ENCODE peak calls at places on chromosomes 5 and 9, in seven cellular contexts. J is A549, Y is IMR-90, B is SK-N-SH, A is H1, O is HepG2, Z is GM12878. K is an unnamed sample.

GRCh38 chr9:106479679-106480078 is 383.3 kb upstream of the ZNF462 start:
- DNase-seq in A (no peak), Y (no peak), Z (no peak), J (no peak), O (no peak), B (no peak), K (no peak)

GRCh38 chr5:148343049-148343413 is 7.7 kb downstream of the SPINK9 start:
- DNase-seq in A (no peak), Z (no peak), J (peak; percentile 7), Y (no peak), B (no peak), O (no peak), K (peak; percentile 10)

GRCh38 chr5:173697931-173698579 is 81.6 kb upstream of the BOD1 start:
- DNase-seq in J (no peak), B (no peak), A (no peak), O (no peak), Z (no peak), Y (no peak), K (no peak)

GRCh38 chr5:34538026-34538672 is 118.0 kb upstream of the RAI14 start:
- DNase-seq in O (no peak), Z (no peak), B (no peak), Y (peak; percentile 31), A (no peak), J (no peak), K (peak; percentile 48)

GRCh38 chr5:83255268-83255667 is 177.9 kb downstream of the XRCC4 start:
- DNase-seq in Y (peak; percentile 57), Z (no peak), A (no peak), B (no peak), J (no peak), O (no peak), K (no peak)

GRCh38 chr9:90018688-90019087 is 413.9 kb downstream of the GADD45G start:
- DNase-seq in J (no peak), Y (no peak), Z (no peak), B (no peak), A (no peak), O (no peak), K (no peak)

GRCh38 chr5:143311428-143311827 is 92.1 kb downstream of the NR3C1 start:
- DNase-seq in B (no peak), A (no peak), Y (peak; percentile 96), Z (no peak), O (no peak), J (peak; percentile 38), K (no peak)

GRCh38 chr5:11076945-11077613 is 316.0 kb upstream of the DAP start:
- DNase-seq in Y (no peak), O (no peak), J (no peak), A (no peak), B (no peak), Z (no peak), K (no peak)

GRCh38 chr9:121607434-121608248 is 43.8 kb upstream of the DAB2IP start:
- DNase-seq in Z (no peak), J (peak; percentile 64), A (no peak), B (peak; percentile 75), Y (peak; percentile 60), O (peak; percentile 65), K (no peak)

GRCh38 chr5:82352146-82352791 is 74.1 kb upstream of the RPS23 start:
- DNase-seq in Y (peak; percentile 50), A (no peak), Z (no peak), J (no peak), O (no peak), B (no peak), K (no peak)

GRCh38 chr9:77464591-77465125 is 183.5 kb downstream of the GNA14 start:
- DNase-seq in O (no peak), Y (peak; percentile 69), B (no peak), J (no peak), A (no peak), Z (no peak), K (no peak)

GRCh38 chr9:116952434-116952805 is 265.3 kb downstream of the TRIM32 start:
- DNase-seq in B (no peak), Y (no peak), Z (no peak), A (no peak), O (no peak), J (no peak), K (no peak)

GRCh38 chr9:686381-686813 is 155.1 kb upstream of the DMRT1 start:
- DNase-seq in O (no peak), A (no peak), B (no peak), Y (no peak), J (no peak), Z (no peak), K (no peak)

GRCh38 chr5:56588636-56589485 is 226.5 kb upstream of the MAP3K1 start:
- DNase-seq in B (no peak), J (no peak), O (no peak), Y (no peak), A (peak; percentile 41), Z (peak; percentile 78), K (no peak)

GRCh38 chr9:134325813-134326753 is at the start of gene RXRA:
- DNase-seq in Z (no peak), J (peak; percentile 85), B (peak; percentile 97), Y (peak; percentile 80), A (peak; percentile 66), O (peak; percentile 60), K (peak; percentile 93)

GRCh38 chr5:56606202-56606601 is 209.1 kb upstream of the MAP3K1 start:
- DNase-seq in Y (no peak), A (no peak), O (no peak), Z (no peak), B (no peak), J (no peak), K (no peak)

GRCh38 chr9:16289639-16290038 is 580.8 kb downstream of the BNC2 start:
- DNase-seq in O (no peak), A (no peak), J (no peak), Y (no peak), B (no peak), Z (peak; percentile 31), K (no peak)

GRCh38 chr9:14687042-14687719 is 6.1 kb downstream of the ZDHHC21 start:
- DNase-seq in J (no peak), Z (no peak), Y (peak; percentile 94), B (no peak), A (no peak), O (no peak), K (no peak)

GRCh38 chr5:167720676-167721260 is 570.7 kb upstream of the WWC1 start:
- DNase-seq in Z (no peak), B (no peak), J (no peak), A (no peak), O (no peak), Y (peak; percentile 83), K (no peak)

GRCh38 chr9:77595426-77596051 is 52.6 kb downstream of the GNA14 start:
- DNase-seq in B (peak; percentile 73), A (no peak), O (no peak), Z (no peak), Y (no peak), J (no peak), K (no peak)

GRCh38 chr5:141359790-141360426 is at the start of gene PCDHGB2:
- DNase-seq in B (peak; percentile 62), Z (no peak), J (no peak), O (peak; percentile 48), A (no peak), Y (peak; percentile 64), K (no peak)

GRCh38 chr9:126158591-126159519 is 167.8 kb upstream of the MVB12B start:
- DNase-seq in J (no peak), A (no peak), Y (no peak), O (no peak), B (no peak), Z (no peak), K (no peak)

GRCh38 chr5:179307006-179307800 is 38.1 kb downstream of the ADAMTS2 start:
- DNase-seq in J (no peak), B (no peak), Y (peak; percentile 43), O (no peak), Z (no peak), A (no peak), K (no peak)

GRCh38 chr5:179668404-179668803 is 12.4 kb downstream of the CBY3 start:
- DNase-seq in Y (peak; percentile 54), Z (no peak), B (peak; percentile 52), A (peak; percentile 85), J (peak; percentile 70), O (peak; percentile 62), K (peak; percentile 72)

GRCh38 chr9:97747201-97747965 is 50.2 kb upstream of the XPA start:
- DNase-seq in J (no peak), Z (no peak), Y (no peak), B (no peak), A (no peak), O (no peak), K (no peak)
- TF ChIP-seq RFX5 in J (no peak), Z (no peak), Y (no peak), B (no peak), A (no peak), O (no peak), K (no peak)

DNA sequence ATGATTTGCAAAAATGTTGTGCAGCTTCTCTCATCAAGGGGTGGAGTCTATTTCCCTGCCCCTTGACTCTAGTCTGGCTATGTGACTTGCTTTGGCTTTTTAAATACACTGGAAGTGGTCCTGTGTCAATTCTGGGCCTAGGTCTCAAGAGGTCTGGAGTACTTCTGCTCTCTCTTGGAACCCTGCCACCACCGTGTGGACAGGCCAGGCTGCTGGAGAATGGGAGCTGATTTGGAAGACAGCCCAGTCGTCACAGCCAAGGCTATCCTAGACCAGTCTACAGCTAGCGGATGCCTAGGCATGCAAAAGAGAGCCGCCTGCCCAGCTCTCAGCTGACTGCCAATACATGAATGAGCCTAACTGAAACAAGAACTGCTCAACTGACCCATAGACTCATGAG is 56.7 kb upstream of the CLINT1 start:
- DNase-seq in J (peak; percentile 31), Z (no peak), B (peak; percentile 72), O (peak; percentile 17), A (no peak), Y (peak; percentile 13), K (peak; percentile 24)
- TF ChIP-seq RFX5 in J (no peak), Z (no peak), B (no peak), O (no peak), A (no peak), Y (no peak), K (no peak)

DNA sequence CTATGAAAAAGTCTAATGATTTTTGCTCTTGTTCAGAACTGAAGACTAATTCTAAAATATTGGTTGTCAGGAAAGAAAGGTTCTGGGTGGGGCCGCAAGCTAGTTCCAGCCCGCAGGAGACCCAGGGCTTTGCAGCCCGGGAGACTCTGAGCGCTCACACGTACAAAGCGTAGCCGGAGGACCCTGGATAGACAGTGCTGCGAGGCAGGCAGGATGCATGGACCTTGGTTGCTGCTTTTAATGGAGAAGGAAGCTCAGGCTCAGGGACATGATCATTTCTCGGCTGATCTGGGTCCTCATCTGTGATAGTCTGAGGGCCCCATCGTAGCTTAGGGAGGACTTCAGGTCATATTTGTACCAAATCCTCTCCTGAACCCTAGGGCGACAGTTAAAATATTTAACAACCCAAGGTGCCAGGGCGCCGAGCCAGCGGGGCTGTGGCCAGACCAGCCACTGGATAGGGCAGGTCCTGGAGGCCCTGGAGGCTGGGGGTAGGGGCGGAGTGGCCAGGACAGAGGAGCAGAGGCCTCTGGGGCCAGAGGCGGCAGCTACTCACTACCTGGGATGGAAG is 70.1 kb upstream of the UNC5A start:
- DNase-seq in B (peak; percentile 30), Z (no peak), Y (no peak), J (no peak), A (no peak), O (no peak), K (no peak)
- TF ChIP-seq RFX5 in B (no peak), Z (no peak), Y (no peak), J (no peak), A (no peak), O (no peak), K (no peak)

DNA sequence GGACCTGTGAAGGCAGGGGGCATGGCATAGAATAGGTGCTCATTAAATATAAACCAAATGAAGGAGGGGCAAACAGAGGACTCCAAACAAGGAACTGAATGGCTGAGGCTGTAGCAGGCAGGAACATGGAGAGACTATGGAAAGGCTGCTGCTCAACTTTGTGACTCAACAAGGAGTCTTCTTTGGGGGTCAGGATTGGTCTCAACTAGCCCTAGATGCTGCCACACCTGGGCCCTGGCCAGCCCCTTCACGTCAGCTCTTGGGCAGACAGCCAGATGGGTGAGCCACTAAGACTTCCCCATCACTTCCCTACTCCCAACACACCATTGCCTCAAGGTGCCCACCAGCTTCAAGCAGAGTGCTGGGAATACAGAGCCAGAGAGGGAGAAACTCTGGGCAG is 11.0 kb downstream of the RPP25L start:
- DNase-seq in Z (no peak), Y (no peak), O (no peak), A (no peak), B (no peak), J (no peak), K (no peak)
- TF ChIP-seq RFX5 in Z (no peak), Y (no peak), O (no peak), A (no peak), B (no peak), J (no peak), K (no peak)